ENCODE peak calls at places on chromosomes 16 and 17, in five cellular contexts. E is Kasumi-1, V is HEK293T, X is CMK, Q is EL. B is an unnamed sample.

GRCh38 chr17:38613525-38613980 is 7.8 kb upstream of the SRCIN1 start:
- DNase-seq in E (no peak), V (no peak), X (no peak), Q (no peak), B (no peak)

GRCh38 chr16:85153046-85153445 is 40.8 kb upstream of the CIBAR2 start:
- DNase-seq in E (no peak), V (no peak), X (no peak), Q (no peak), B (no peak)

GRCh38 chr17:74736423-74737298 is at the start of gene RAB37:
- DNase-seq in E (peak), V (no peak), X (peak), Q (no peak), B (peak)

GRCh38 chr16:69553332-69553731 is 12.4 kb upstream of the NFAT5 start:
- DNase-seq in E (no peak), V (no peak), X (no peak), Q (no peak), B (no peak)

GRCh38 chr16:27304881-27305280 is 8.9 kb upstream of the IL4R start:
- DNase-seq in E (no peak), V (no peak), X (no peak), Q (no peak), B (no peak)

GRCh38 chr17:55267777-55268648 is 3.3 kb downstream of the HLF start:
- DNase-seq in E (no peak), V (no peak), X (no peak), Q (no peak), B (no peak)

GRCh38 chr16:67393111-67393789 is at the start of gene TPPP3:
- DNase-seq in E (no peak), V (peak), X (no peak), Q (peak), B (no peak)

GRCh38 chr16:87552772-87553171 is 49.5 kb upstream of the JPH3 start:
- DNase-seq in E (no peak), V (no peak), X (no peak), Q (no peak), B (no peak)

GRCh38 chr16:23384878-23385277 is 68.1 kb downstream of the COG7 start:
- DNase-seq in E (no peak), V (no peak), X (no peak), Q (no peak), B (no peak)

GRCh38 chr16:3364774-3365427 is 9.2 kb downstream of the OR2C1 start:
- DNase-seq in E (no peak), V (peak), X (peak), Q (peak), B (peak)

GRCh38 chr16:82819286-82819685 is 192.5 kb downstream of the CDH13 start:
- DNase-seq in E (no peak), V (no peak), X (no peak), Q (no peak), B (no peak)

GRCh38 chr17:41444186-41444585 is 3.4 kb upstream of the KRT38 start:
- DNase-seq in E (no peak), V (no peak), X (no peak), Q (no peak), B (no peak)

GRCh38 chr16:23244122-23244521 is 58.0 kb upstream of the SCNN1B start:
- DNase-seq in E (no peak), V (no peak), X (no peak), Q (no peak), B (no peak)

GRCh38 chr17:82350182-82351030 is 8.6 kb upstream of the TEX19 start:
- DNase-seq in E (peak), V (no peak), X (no peak), Q (no peak), B (peak)

GRCh38 chr17:76384222-76384986 is at the start of gene SPHK1:
- DNase-seq in E (peak), V (peak), X (no peak), Q (peak), B (no peak)

GRCh38 chr16:31501226-31501965 is 6.8 kb downstream of the RUSF1 start:
- DNase-seq in E (no peak), V (no peak), X (no peak), Q (no peak), B (no peak)